ENCODE peak calls at places on chromosomes 6 and 20, in five cellular contexts. H is brain microvascular endothelial cell, A is right lobe of liver, O is cardiac fibroblast, V is upper lobe of left lung. X is an unnamed sample.

GRCh38 chr6:33880746-33881145 is 76.9 kb upstream of the MLN start:
- DNase-seq in H (no peak), A (no peak), O (no peak), V (no peak), X (no peak)

GRCh38 chr20:3068986-3069900 is 2.2 kb upstream of the OXT start:
- DNase-seq in A (peak), H (peak), V (no peak), O (peak), X (no peak)

GRCh38 chr20:4088766-4089165 is 73.4 kb upstream of the RNF24 start:
- DNase-seq in A (no peak), H (no peak), V (no peak), O (no peak), X (no peak)

GRCh38 chr6:144150673-144151009 is 324 bp downstream of the STX11 start:
- DNase-seq in A (no peak), V (no peak), H (peak), O (peak), X (peak)

GRCh38 chr6:53301801-53302537 is 46.8 kb downstream of the ELOVL5 start:
- DNase-seq in V (no peak), H (no peak), A (peak), O (peak), X (no peak)

GRCh38 chr6:79369026-79369425 is 134.5 kb upstream of the HMGN3 start:
- DNase-seq in O (no peak), A (no peak), V (no peak), H (no peak), X (no peak)

GRCh38 chr20:9815662-9816061 is 23.2 kb downstream of the PAK5 start:
- DNase-seq in H (no peak), V (no peak), A (no peak), O (no peak), X (no peak)

GRCh38 chr6:144305985-144306384 is 20.9 kb downstream of the UTRN start:
- DNase-seq in O (peak), H (peak), V (no peak), A (no peak), X (peak)

GRCh38 chr6:161254126-161254753 is 19.6 kb downstream of the AGPAT4 start:
- DNase-seq in H (no peak), V (no peak), A (no peak), O (peak), X (no peak)

GRCh38 chr6:116210750-116211425 is 43.0 kb downstream of the TSPYL4 start:
- DNase-seq in H (peak), O (peak), A (peak), V (no peak), X (peak)

GRCh38 chr6:40477246-40478126 is 109.7 kb downstream of the LRFN2 start:
- DNase-seq in V (no peak), O (no peak), A (no peak), H (no peak), X (no peak)

GRCh38 chr6:32947552-32948465 is 5.1 kb downstream of the HLA-DMA start:
- DNase-seq in V (no peak), O (peak), H (peak), A (no peak), X (peak)

GRCh38 chr6:26217714-26218075 is 130.5 kb downstream of the HFE start:
- DNase-seq in V (no peak), H (no peak), O (peak), A (no peak), X (peak)

GRCh38 chr20:5923493-5923892 is 26.8 kb downstream of the TRMT6 start:
- DNase-seq in H (no peak), O (no peak), V (no peak), A (no peak), X (no peak)

GRCh38 chr6:8539446-8539845 is 104.1 kb upstream of the SLC35B3 start:
- DNase-seq in V (no peak), H (no peak), A (no peak), O (peak), X (peak)

GRCh38 chr6:143078468-143079324 is 18.0 kb downstream of the AIG1 start:
- DNase-seq in V (no peak), A (no peak), O (no peak), H (no peak), X (peak)

GRCh38 chr6:13711384-13711725 is 280 bp downstream of the RANBP9 start:
- DNase-seq in O (no peak), V (no peak), A (no peak), H (peak), X (no peak)

GRCh38 chr6:33781105-33781975 is 7.6 kb downstream of the LEMD2 start:
- DNase-seq in H (peak), A (no peak), O (peak), V (no peak), X (peak)

GRCh38 chr20:53579581-53580375 is 13.9 kb downstream of the ZNF217 start:
- DNase-seq in A (no peak), V (no peak), O (peak), H (no peak), X (peak)

GRCh38 chr6:53358440-53359087 is 9.8 kb upstream of the ELOVL5 start:
- DNase-seq in O (no peak), A (no peak), V (no peak), H (no peak), X (no peak)

GRCh38 chr20:4045741-4046140 is 30.4 kb upstream of the RNF24 start:
- DNase-seq in O (peak), V (no peak), A (no peak), H (peak), X (peak)

GRCh38 chr6:152085533-152085932 is 278.1 kb downstream of the ESR1 start:
- DNase-seq in V (no peak), A (no peak), H (no peak), O (peak), X (no peak)

GRCh38 chr6:6972456-6972855 is 135.3 kb upstream of the RREB1 start:
- DNase-seq in O (peak), V (no peak), A (no peak), H (peak), X (peak)

DNA sequence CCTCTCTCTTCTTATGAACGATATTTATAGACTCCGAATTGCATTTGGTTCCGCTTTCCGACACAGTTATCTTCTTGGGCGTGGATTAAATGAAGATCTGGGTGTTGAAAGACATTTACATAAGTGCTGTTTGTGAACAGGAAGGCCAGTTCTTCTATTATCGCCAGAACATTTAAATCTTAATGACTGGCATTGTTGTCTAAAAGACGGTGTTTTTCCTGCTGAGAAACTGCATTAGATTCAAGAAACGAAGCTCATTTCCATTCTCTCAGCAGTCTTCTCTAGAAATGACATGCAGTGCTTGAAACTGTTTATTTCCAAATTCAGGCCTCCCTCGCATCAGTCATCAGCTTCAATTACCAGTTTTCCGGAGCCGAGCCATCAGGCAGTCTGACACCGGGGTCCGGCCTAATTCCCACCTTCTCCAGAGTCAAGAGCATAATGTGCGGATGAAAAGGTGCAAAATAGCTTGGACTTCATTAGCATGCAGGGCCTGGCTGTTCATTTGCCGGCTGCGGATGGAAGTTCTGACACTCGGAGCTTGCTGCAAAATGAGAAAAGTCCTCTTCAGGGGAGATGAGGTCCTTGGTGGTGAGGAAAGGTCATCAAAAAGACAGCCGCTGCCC is 15.9 kb downstream of the LINC00237 start:
- DNase-seq in O (no peak), A (no peak), V (no peak), H (no peak), X (no peak)
- H3K4me3 ChIP-seq in O (no peak), A (no peak), V (no peak), H (no peak), X (no peak)

DNA sequence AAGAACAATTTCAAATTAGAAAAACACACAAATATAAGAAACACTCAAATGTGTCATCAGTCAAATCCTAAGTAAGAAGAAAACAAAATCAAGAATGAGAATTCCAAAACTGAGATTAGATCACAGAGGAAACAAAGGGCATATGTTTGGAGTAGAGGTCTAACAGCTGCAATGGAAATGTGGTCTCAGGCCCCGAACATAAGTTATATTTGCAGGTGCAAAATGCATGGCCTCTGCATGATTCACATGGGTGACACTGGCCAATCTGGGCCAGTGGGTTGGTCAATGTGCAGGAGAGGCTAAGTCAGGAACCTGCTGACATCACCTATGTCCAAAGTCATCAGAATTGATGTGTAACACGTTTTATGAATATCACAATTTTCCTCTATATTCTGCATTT is 108.5 kb upstream of the MAP7 start:
- DNase-seq in A (no peak), H (no peak), O (no peak), V (no peak), X (no peak)
- H3K4me3 ChIP-seq in A (no peak), H (no peak), O (no peak), V (no peak), X (no peak)

DNA sequence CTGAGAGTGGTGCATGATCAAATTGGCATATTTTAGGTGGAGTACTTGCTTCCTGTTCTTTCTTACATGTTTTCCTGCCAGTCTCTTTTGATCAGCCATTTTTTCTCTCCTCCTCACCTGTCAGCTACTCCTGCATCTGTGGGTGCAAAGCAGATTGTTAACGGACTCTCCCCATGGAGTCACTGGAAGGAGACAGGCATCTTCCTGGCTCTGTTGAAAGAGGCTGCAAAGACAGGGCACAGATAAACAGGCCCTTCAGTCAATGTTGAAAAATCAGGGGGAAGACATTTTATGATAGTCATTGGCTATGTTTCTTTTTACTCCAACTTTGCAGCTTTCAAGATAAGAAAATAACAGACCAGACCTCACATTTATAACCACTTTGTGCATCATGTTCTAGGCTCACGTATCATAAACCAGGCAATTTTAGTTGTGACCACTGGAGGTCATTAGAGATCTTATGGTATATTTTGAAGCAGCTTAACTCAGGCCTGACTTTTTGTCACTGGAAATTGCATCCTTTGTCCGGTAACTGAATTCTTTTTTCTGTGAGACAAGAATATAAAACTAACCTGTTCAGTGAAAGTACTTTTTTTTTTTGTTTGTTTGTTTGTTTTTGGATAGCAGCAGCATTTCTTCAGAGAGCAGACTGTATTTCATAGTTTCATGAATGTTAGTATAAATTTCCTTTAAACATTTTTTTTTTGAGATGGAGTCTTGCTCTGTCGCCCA is 20.1 kb downstream of the ECT2L start:
- DNase-seq in O (peak), V (no peak), A (no peak), H (peak), X (peak)
- H3K4me3 ChIP-seq in O (no peak), V (no peak), A (no peak), H (no peak), X (no peak)

GRCh38 chr20:44388466-44389023 is 33.0 kb downstream of the HNF4A start:
- DNase-seq in H (peak), A (peak), V (peak), O (peak), X (peak)
- H3K4me3 ChIP-seq in H (no peak), A (peak), V (no peak), O (no peak), X (no peak)

DNA sequence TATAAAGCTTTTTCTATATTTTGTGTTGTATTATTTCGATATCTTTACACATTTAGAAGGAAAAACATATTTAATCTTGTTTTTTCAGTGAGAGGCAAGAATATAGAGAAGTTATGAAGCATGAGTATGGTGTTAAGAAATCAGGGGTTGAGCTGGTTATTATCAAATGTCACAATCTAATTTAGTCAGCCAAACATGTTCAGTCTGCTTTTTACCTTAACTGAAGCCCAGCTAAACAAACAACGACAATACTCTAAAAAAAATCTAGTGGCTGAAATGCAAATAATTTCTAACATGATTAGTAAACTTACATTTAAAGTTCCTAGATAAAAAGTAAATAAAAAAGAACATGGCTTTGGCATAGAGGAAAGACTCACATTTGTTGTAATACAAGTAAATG is 433.8 kb upstream of the NRSN1 start:
- DNase-seq in H (no peak), A (no peak), V (no peak), O (no peak), X (no peak)
- H3K4me3 ChIP-seq in H (no peak), A (no peak), V (no peak), O (no peak), X (no peak)

GRCh38 chr6:84052204-84052882 is 18.8 kb downstream of the MRAP2 start:
- DNase-seq in H (peak), V (peak), O (peak), A (no peak), X (peak)
- H3K4me3 ChIP-seq in H (peak), V (no peak), O (no peak), A (no peak), X (peak)

GRCh38 chr6:135030532-135031178 is 24.0 kb downstream of the HBS1L start:
- DNase-seq in A (no peak), V (no peak), O (peak), H (no peak), X (no peak)
- H3K4me3 ChIP-seq in A (no peak), V (no peak), O (no peak), H (no peak), X (no peak)

GRCh38 chr6:156867121-156867520 is 89.9 kb downstream of the ARID1B start:
- DNase-seq in A (no peak), O (no peak), V (no peak), H (no peak), X (no peak)
- H3K4me3 ChIP-seq in A (no peak), O (no peak), V (no peak), H (no peak), X (no peak)

X was measured in astrocyte of the spinal cord.